ENCODE peak calls at places on chromosomes 11 and 22, in eight cellular contexts. B, C, P, D, Z, N, H and U are unnamed samples. For H3K4me1, the result is how much of the 10 kb centered on the place peaks cover.

GRCh38 chr11:63592975-63593395 is 21.2 kb downstream of the PLAAT3 start:
- DNase-seq in B (no peak), C (no peak), P (no peak), D (no peak), Z (no peak), N (peak), H (no peak), U (peak)

GRCh38 chr11:30960387-30960992 is 374.3 kb upstream of the MPPED2 start:
- DNase-seq in B (peak), C (no peak), P (no peak), D (no peak), Z (no peak), N (peak), H (no peak), U (no peak)

GRCh38 chr11:31803813-31804438 is 7.2 kb downstream of the PAX6 start:
- DNase-seq in B (no peak), C (no peak), P (no peak), D (no peak), Z (no peak), N (peak), H (no peak), U (no peak)

GRCh38 chr11:126917531-126918204 is 82.9 kb downstream of the KIRREL3 start:
- DNase-seq in B (no peak), C (no peak), P (no peak), D (no peak), Z (no peak), N (no peak), H (no peak), U (no peak)

GRCh38 chr22:29062286-29062949 is 787 bp upstream of the C22orf31 start:
- DNase-seq in B (peak), C (no peak), P (no peak), D (peak), Z (no peak), N (no peak), H (no peak), U (no peak)

GRCh38 chr11:114307524-114308203 is 11.5 kb downstream of the NNMT start:
- DNase-seq in B (peak), C (no peak), P (peak), D (peak), Z (peak), N (no peak), H (no peak), U (no peak)

GRCh38 chr22:45995405-45996101 is 18.6 kb upstream of the WNT7B start:
- DNase-seq in B (no peak), C (no peak), P (no peak), D (no peak), Z (no peak), N (no peak), H (no peak), U (no peak)

GRCh38 chr11:77053217-77054013 is 13.4 kb upstream of the CAPN5 start:
- DNase-seq in B (no peak), C (no peak), P (no peak), D (peak), Z (no peak), N (no peak), H (no peak), U (no peak)

GRCh38 chr11:130124096-130124495 is 35.5 kb upstream of the ST14 start:
- DNase-seq in B (peak), C (no peak), P (peak), D (peak), Z (peak), N (no peak), H (no peak), U (peak)

GRCh38 chr22:43829448-43829821 is 17.3 kb upstream of the EFCAB6 start:
- DNase-seq in B (no peak), C (no peak), P (peak), D (no peak), Z (no peak), N (peak), H (no peak), U (no peak)

GRCh38 chr11:91922846-91923245 is 301.8 kb upstream of the FAT3 start:
- DNase-seq in B (no peak), C (no peak), P (no peak), D (no peak), Z (no peak), N (peak), H (no peak), U (no peak)

GRCh38 chr11:68843052-68843561 is 1.4 kb upstream of the CPT1A start:
- DNase-seq in B (no peak), C (no peak), P (no peak), D (no peak), Z (peak), N (no peak), H (no peak), U (peak)

GRCh38 chr11:130457909-130458729 is 9.7 kb downstream of the ADAMTS15 start:
- DNase-seq in B (no peak), C (no peak), P (no peak), D (no peak), Z (no peak), N (no peak), H (peak), U (no peak)

GRCh38 chr11:75839851-75840250 is 24.8 kb downstream of the UVRAG start:
- DNase-seq in B (no peak), C (no peak), P (no peak), D (no peak), Z (no peak), N (no peak), H (no peak), U (no peak)

GRCh38 chr11:72112541-72113136 is at the start of gene ANAPC15:
- DNase-seq in B (peak), C (peak), P (peak), D (peak), Z (peak), N (peak), H (peak), U (peak)

GRCh38 chr11:44894217-44894617 is 56.5 kb downstream of the TP53I11 start:
- DNase-seq in B (peak), C (peak), P (peak), D (no peak), Z (peak), N (peak), H (peak), U (peak)

GRCh38 chr11:94275961-94276360 is 28.4 kb upstream of the IZUMO1R start:
- DNase-seq in B (no peak), C (no peak), P (no peak), D (no peak), Z (no peak), N (no peak), H (no peak), U (no peak)

DNA sequence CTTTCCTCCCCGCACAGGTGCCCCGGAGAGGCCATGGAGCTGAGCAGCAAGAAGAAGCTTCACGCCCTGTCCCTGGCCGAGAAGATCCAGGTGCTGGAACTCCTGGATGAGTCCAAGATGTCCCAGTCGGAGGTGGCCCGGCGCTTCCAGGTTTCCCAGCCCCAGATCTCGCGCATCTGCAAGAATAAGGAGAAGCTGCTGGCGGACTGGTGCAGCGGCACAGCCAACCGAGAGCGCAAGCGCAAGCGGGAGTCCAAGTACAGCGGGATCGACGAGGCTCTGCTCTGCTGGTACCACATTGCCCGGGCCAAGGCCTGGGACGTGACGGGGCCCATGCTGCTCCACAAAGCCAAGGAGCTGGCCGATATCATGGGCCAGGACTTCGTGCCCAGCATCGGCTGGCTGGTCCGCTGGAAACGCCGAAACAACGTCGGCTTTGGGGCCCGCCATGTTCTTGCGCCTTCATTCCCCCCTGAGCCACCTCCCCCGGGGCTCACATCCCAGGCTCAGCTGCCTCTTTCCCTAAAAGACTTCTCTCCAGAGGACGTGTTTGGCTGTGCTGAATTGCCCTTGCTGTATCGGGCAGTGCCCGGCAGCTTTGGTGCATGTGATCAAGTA is 1.3 kb downstream of the TIGD3 start:
- DNase-seq in B (no peak), C (no peak), P (peak), D (peak), Z (no peak), N (no peak), H (no peak), U (peak)
- H3K4me3 ChIP-seq in B (no peak), C (peak), P (peak), D (peak), Z (peak), N (no peak), H (peak), U (peak)

GRCh38 chr11:102591160-102591718 is 33.9 kb downstream of the MMP20 start:
- DNase-seq in B (no peak), C (no peak), P (no peak), D (no peak), Z (no peak), N (no peak), H (no peak), U (no peak)
- H3K4me1 ChIP-seq in B (under half), C (under half), P (under half), D (under half), Z (under half), N (under half), H (under half), U (under half)

GRCh38 chr11:66685276-66686099 is 7.8 kb upstream of the RBM4B start:
- DNase-seq in B (no peak), C (no peak), P (no peak), D (peak), Z (no peak), N (peak), H (no peak), U (no peak)

GRCh38 chr11:66687831-66688281 is 10.2 kb upstream of the RBM4B start:
- DNase-seq in B (no peak), C (no peak), P (peak), D (peak), Z (no peak), N (no peak), H (no peak), U (no peak)

GRCh38 chr11:66688561-66689534 is 11.2 kb upstream of the RBM4B start:
- DNase-seq in B (no peak), C (no peak), P (peak), D (peak), Z (no peak), N (peak), H (peak), U (no peak)

GRCh38 chr11:66686100-66686785 is 8.6 kb upstream of the RBM4B start:
- DNase-seq in B (no peak), C (no peak), P (no peak), D (no peak), Z (no peak), N (no peak), H (no peak), U (no peak)

DNA sequence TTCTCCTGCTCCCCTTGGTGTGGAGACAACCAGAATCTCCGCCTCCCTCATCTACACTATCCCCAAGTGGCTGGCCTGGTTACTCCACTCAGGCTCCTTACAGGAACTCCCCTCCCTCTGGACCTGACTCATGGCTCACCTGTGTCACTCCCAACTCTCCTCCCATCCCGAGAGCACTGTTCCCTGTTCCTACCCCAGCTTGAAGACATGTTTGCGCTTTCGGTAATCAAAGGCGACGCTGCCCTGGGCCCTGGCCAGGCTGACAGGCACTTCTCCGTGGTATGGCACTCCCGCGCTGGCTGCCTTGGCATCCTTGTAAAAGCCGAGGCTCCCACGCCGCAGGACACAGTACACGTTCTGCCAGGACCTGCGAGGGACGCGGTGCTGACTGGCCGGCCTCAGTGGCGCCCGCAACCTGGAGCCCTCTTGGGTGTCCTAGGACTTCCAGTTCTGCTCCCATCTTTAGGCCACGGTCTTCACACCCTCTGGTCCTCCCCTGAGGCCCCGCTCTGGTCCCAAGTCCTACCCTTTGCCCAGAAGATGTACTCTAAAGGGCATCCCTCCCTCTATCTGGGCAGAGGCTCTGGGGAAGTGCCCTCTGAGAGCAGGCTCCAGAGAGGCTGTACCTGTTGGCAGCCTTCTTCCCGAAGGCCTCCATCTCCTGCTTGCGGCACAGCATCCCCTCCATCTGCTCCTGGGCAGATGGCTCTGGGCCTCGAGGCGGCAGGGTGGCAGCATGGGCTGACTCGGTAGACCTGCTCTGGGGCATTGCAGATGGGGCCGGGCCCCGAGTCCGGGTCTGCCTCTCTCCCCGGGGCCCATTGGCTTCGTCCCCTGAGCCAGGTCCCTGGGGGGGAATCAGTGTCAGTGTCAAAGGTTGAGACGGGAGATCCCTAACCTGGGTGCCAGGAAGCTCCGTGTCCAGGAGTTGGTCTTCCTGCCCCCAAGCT is 9.4 kb upstream of the RBM4B start:
- DNase-seq in B (no peak), C (no peak), P (peak), D (peak), Z (no peak), N (peak), H (peak), U (no peak)
- TF ChIP-seq EP300 in B (no peak), C (no peak), P (no peak), D (no peak), Z (no peak), N (no peak), H (no peak), U (no peak)

DNA sequence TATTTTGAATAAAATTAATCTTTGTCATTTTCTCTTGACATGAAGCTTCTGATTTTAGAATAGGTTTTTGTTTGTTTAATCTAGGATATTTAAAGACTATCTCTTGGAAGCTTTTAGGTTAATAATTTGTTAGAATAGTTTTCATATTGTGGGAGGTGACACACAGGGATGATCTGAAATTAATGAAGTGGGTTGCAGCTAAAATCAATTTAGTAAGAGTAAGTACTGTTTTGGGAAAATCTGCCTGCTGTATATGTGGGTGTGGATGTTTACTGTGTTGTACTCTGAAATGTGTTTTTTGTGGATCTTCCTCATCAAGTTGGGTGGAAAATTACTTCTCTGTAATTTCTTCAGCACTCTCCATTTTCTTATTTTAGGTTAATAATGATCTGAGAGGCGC is 67.3 kb downstream of the BID start:
- DNase-seq in B (no peak), C (no peak), P (no peak), D (no peak), Z (no peak), N (no peak), H (no peak), U (no peak)
- H3K4me3 ChIP-seq in B (no peak), C (peak), P (peak), D (peak), Z (peak), N (peak), H (peak), U (peak)

GRCh38 chr11:59264736-59265135 is 52.0 kb upstream of the MPEG1 start:
- DNase-seq in B (no peak), C (no peak), P (no peak), D (no peak), Z (no peak), N (no peak), H (no peak), U (no peak)
- H3K4me1 ChIP-seq in B (under half), C (under half), P (under half), D (under half), Z (under half), N (under half), H (under half), U (under half)